ENCODE peak calls at places on chromosome 4, in six cellular contexts. D, J, T, F, L and X are unnamed samples.

GRCh38 chr4:40840985-40841571 is 91.3 kb downstream of the NSUN7 start:
- DNase-seq in D (peak), L (peak), T (peak), F (peak), J (peak), X (peak)

GRCh38 chr4:79027656-79028055 is 88.4 kb upstream of the PAQR3 start:
- DNase-seq in L (no peak), J (no peak), F (no peak), D (no peak), T (no peak), X (no peak)

GRCh38 chr4:73897380-73898136 is 28.4 kb downstream of the CXCL1 start:
- DNase-seq in L (peak), T (no peak), F (no peak), J (no peak), D (no peak), X (no peak)

GRCh38 chr4:185941476-185941875 is 127.5 kb upstream of the TLR3 start:
- DNase-seq in J (no peak), F (no peak), L (no peak), T (no peak), D (no peak), X (no peak)

GRCh38 chr4:107712236-107712635 is 7.8 kb downstream of the PAPSS1 start:
- DNase-seq in T (no peak), F (no peak), D (no peak), J (no peak), L (no peak), X (no peak)

GRCh38 chr4:16865209-16865896 is 33.1 kb downstream of the LDB2 start:
- DNase-seq in F (no peak), L (no peak), T (no peak), D (no peak), J (no peak), X (no peak)

GRCh38 chr4:5118091-5118786 is 67.0 kb downstream of the STK32B start:
- DNase-seq in J (no peak), F (no peak), D (no peak), L (peak), T (no peak), X (no peak)

GRCh38 chr4:119692001-119692400 is 63.4 kb upstream of the PDE5A start:
- DNase-seq in T (no peak), D (no peak), L (peak), J (no peak), F (no peak), X (no peak)

GRCh38 chr4:71595576-71596108 is 188.2 kb downstream of the GC start:
- DNase-seq in L (peak), D (peak), T (no peak), F (no peak), J (no peak), X (no peak)

GRCh38 chr4:44425614-44426208 is 22.9 kb downstream of the KCTD8 start:
- DNase-seq in F (no peak), L (no peak), T (no peak), J (peak), D (no peak), X (peak)

GRCh38 chr4:154491731-154492249 is at the start of gene DCHS2:
- DNase-seq in L (peak), F (no peak), D (no peak), J (no peak), T (no peak), X (no peak)

GRCh38 chr4:74188912-74189311 is 31.0 kb downstream of the MTHFD2L start:
- DNase-seq in D (no peak), J (no peak), F (no peak), T (no peak), L (no peak), X (no peak)